ENCODE peak calls at places on chromosomes 4 and X, in nine cellular contexts. One of them, this sample, is unnamed.

GRCh38 chrX:52031371-52031770 is 37.6 kb downstream of the MAGED4B start:
- DNase-seq in CD4-positive, CD25-positive, alpha-beta regulatory T cell: no peak
- DNase-seq in prostate gland: no peak
- DNase-seq in breast epithelium: no peak
- DNase-seq in suprapubic skin: no peak
- DNase-seq in GM23248: no peak
- DNase-seq in brain microvascular endothelial cell: no peak
- DNase-seq in heart right ventricle: no peak
- DNase-seq in thoracic aorta: no peak
- DNase-seq in this sample: no peak

GRCh38 chrX:154409222-154409871 is at the start of gene DNASE1L1:
- DNase-seq in prostate gland: peak
- DNase-seq in breast epithelium: peak
- DNase-seq in thoracic aorta: peak
- DNase-seq in CD4-positive, CD25-positive, alpha-beta regulatory T cell: no peak
- DNase-seq in suprapubic skin: peak
- DNase-seq in brain microvascular endothelial cell: peak
- DNase-seq in GM23248: peak
- DNase-seq in heart right ventricle: peak
- DNase-seq in this sample: no peak

GRCh38 chrX:15906544-15906943 is 51.9 kb upstream of the AP1S2 start:
- DNase-seq in prostate gland: no peak
- DNase-seq in breast epithelium: no peak
- DNase-seq in heart right ventricle: no peak
- DNase-seq in brain microvascular endothelial cell: no peak
- DNase-seq in suprapubic skin: no peak
- DNase-seq in CD4-positive, CD25-positive, alpha-beta regulatory T cell: no peak
- DNase-seq in GM23248: no peak
- DNase-seq in thoracic aorta: no peak
- DNase-seq in this sample: no peak

GRCh38 chr4:41360214-41360910 is 103.6 kb downstream of the UCHL1 start:
- DNase-seq in suprapubic skin: peak
- DNase-seq in brain microvascular endothelial cell: no peak
- DNase-seq in prostate gland: peak
- DNase-seq in breast epithelium: peak
- DNase-seq in thoracic aorta: peak
- DNase-seq in GM23248: peak
- DNase-seq in heart right ventricle: peak
- DNase-seq in CD4-positive, CD25-positive, alpha-beta regulatory T cell: no peak
- DNase-seq in this sample: no peak

GRCh38 chrX:9899640-9900075 is 67.5 kb upstream of the CLDN34 start:
- DNase-seq in suprapubic skin: no peak
- DNase-seq in GM23248: peak
- DNase-seq in prostate gland: no peak
- DNase-seq in thoracic aorta: no peak
- DNase-seq in breast epithelium: no peak
- DNase-seq in CD4-positive, CD25-positive, alpha-beta regulatory T cell: no peak
- DNase-seq in brain microvascular endothelial cell: peak
- DNase-seq in heart right ventricle: no peak
- DNase-seq in this sample: no peak

GRCh38 chr4:152398060-152398459 is 137.8 kb downstream of the FBXW7 start:
- DNase-seq in brain microvascular endothelial cell: no peak
- DNase-seq in CD4-positive, CD25-positive, alpha-beta regulatory T cell: no peak
- DNase-seq in heart right ventricle: no peak
- DNase-seq in suprapubic skin: no peak
- DNase-seq in breast epithelium: no peak
- DNase-seq in thoracic aorta: no peak
- DNase-seq in GM23248: peak
- DNase-seq in prostate gland: no peak
- DNase-seq in this sample: no peak

GRCh38 chr4:147194107-147194506 is 248.4 kb upstream of the TTC29 start:
- DNase-seq in CD4-positive, CD25-positive, alpha-beta regulatory T cell: no peak
- DNase-seq in thoracic aorta: no peak
- DNase-seq in heart right ventricle: no peak
- DNase-seq in GM23248: no peak
- DNase-seq in suprapubic skin: no peak
- DNase-seq in prostate gland: no peak
- DNase-seq in brain microvascular endothelial cell: peak
- DNase-seq in breast epithelium: no peak
- DNase-seq in this sample: no peak

GRCh38 chr4:42396361-42397255 is 680 bp upstream of the SHISA3 start:
- DNase-seq in CD4-positive, CD25-positive, alpha-beta regulatory T cell: no peak
- DNase-seq in heart right ventricle: no peak
- DNase-seq in thoracic aorta: no peak
- DNase-seq in brain microvascular endothelial cell: no peak
- DNase-seq in breast epithelium: no peak
- DNase-seq in suprapubic skin: no peak
- DNase-seq in GM23248: peak
- DNase-seq in prostate gland: no peak
- DNase-seq in this sample: no peak

GRCh38 chr4:145487626-145488025 is 6.0 kb downstream of the SMAD1 start:
- DNase-seq in brain microvascular endothelial cell: no peak
- DNase-seq in thoracic aorta: no peak
- DNase-seq in GM23248: no peak
- DNase-seq in CD4-positive, CD25-positive, alpha-beta regulatory T cell: no peak
- DNase-seq in suprapubic skin: no peak
- DNase-seq in prostate gland: no peak
- DNase-seq in breast epithelium: no peak
- DNase-seq in heart right ventricle: no peak
- DNase-seq in this sample: no peak

DNA sequence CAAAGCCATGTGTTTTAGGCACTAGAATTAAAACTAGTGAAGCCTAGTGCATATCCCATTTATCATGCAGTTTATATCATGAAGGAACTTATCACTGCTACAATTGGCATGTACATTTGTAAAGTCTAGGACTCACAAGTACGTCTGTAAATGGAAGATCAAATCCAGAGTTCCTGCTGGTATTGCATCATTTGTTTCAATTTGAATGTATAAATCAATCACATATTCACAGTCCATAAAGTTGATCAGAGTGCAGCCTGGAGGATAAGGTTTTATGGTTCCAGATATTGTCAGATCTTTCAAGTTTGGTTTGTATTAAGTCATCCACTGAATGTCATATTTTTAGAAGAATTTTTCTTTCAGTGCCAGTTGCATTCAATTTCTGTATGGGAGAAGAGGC is 32.6 kb upstream of the PDE5A start:
- DNase-seq in thoracic aorta: no peak
- DNase-seq in suprapubic skin: no peak
- DNase-seq in CD4-positive, CD25-positive, alpha-beta regulatory T cell: no peak
- DNase-seq in brain microvascular endothelial cell: no peak
- DNase-seq in breast epithelium: no peak
- DNase-seq in prostate gland: no peak
- DNase-seq in GM23248: no peak
- DNase-seq in heart right ventricle: no peak
- DNase-seq in this sample: no peak
- H3K27ac ChIP-seq in thoracic aorta: no peak
- H3K27ac ChIP-seq in suprapubic skin: no peak
- H3K27ac ChIP-seq in CD4-positive, CD25-positive, alpha-beta regulatory T cell: no peak
- H3K27ac ChIP-seq in brain microvascular endothelial cell: no peak
- H3K27ac ChIP-seq in breast epithelium: no peak
- H3K27ac ChIP-seq in prostate gland: no peak
- H3K27ac ChIP-seq in GM23248: no peak
- H3K27ac ChIP-seq in heart right ventricle: no peak
- H3K27ac ChIP-seq in this sample: no peak

GRCh38 chr4:108624263-108625056 is 4.1 kb downstream of the RPL34 start:
- DNase-seq in heart right ventricle: no peak
- DNase-seq in GM23248: no peak
- DNase-seq in CD4-positive, CD25-positive, alpha-beta regulatory T cell: no peak
- DNase-seq in suprapubic skin: no peak
- DNase-seq in brain microvascular endothelial cell: no peak
- DNase-seq in thoracic aorta: no peak
- DNase-seq in prostate gland: no peak
- DNase-seq in breast epithelium: no peak
- DNase-seq in this sample: no peak
- H3K4me3 ChIP-seq in heart right ventricle: no peak
- H3K4me3 ChIP-seq in GM23248: peak
- H3K4me3 ChIP-seq in CD4-positive, CD25-positive, alpha-beta regulatory T cell: peak
- H3K4me3 ChIP-seq in suprapubic skin: no peak
- H3K4me3 ChIP-seq in brain microvascular endothelial cell: no peak
- H3K4me3 ChIP-seq in thoracic aorta: no peak
- H3K4me3 ChIP-seq in prostate gland: no peak
- H3K4me3 ChIP-seq in breast epithelium: no peak
- H3K4me3 ChIP-seq in this sample: no peak

GRCh38 chrX:1496076-1496475 is 40.9 kb downstream of the P2RY8 start:
- DNase-seq in brain microvascular endothelial cell: no peak
- DNase-seq in thoracic aorta: no peak
- DNase-seq in heart right ventricle: no peak
- DNase-seq in CD4-positive, CD25-positive, alpha-beta regulatory T cell: no peak
- DNase-seq in breast epithelium: no peak
- DNase-seq in suprapubic skin: no peak
- DNase-seq in GM23248: no peak
- DNase-seq in prostate gland: no peak
- DNase-seq in this sample: no peak
- H3K27ac ChIP-seq in brain microvascular endothelial cell: no peak
- H3K27ac ChIP-seq in thoracic aorta: no peak
- H3K27ac ChIP-seq in heart right ventricle: no peak
- H3K27ac ChIP-seq in CD4-positive, CD25-positive, alpha-beta regulatory T cell: no peak
- H3K27ac ChIP-seq in breast epithelium: no peak
- H3K27ac ChIP-seq in suprapubic skin: no peak
- H3K27ac ChIP-seq in GM23248: no peak
- H3K27ac ChIP-seq in prostate gland: no peak
- H3K27ac ChIP-seq in this sample: no peak

GRCh38 chr4:2172627-2173231 is 69.2 kb downstream of the HAUS3 start:
- DNase-seq in GM23248: no peak
- DNase-seq in thoracic aorta: no peak
- DNase-seq in suprapubic skin: no peak
- DNase-seq in brain microvascular endothelial cell: no peak
- DNase-seq in heart right ventricle: no peak
- DNase-seq in breast epithelium: no peak
- DNase-seq in CD4-positive, CD25-positive, alpha-beta regulatory T cell: no peak
- DNase-seq in prostate gland: no peak
- DNase-seq in this sample: no peak

GRCh38 chr4:2175990-2176698 is 65.8 kb downstream of the HAUS3 start:
- DNase-seq in CD4-positive, CD25-positive, alpha-beta regulatory T cell: no peak
- DNase-seq in thoracic aorta: no peak
- DNase-seq in prostate gland: no peak
- DNase-seq in suprapubic skin: no peak
- DNase-seq in heart right ventricle: no peak
- DNase-seq in breast epithelium: no peak
- DNase-seq in GM23248: no peak
- DNase-seq in brain microvascular endothelial cell: no peak
- DNase-seq in this sample: no peak

GRCh38 chr4:2174061-2174460 is 67.9 kb downstream of the HAUS3 start:
- DNase-seq in prostate gland: no peak
- DNase-seq in brain microvascular endothelial cell: no peak
- DNase-seq in CD4-positive, CD25-positive, alpha-beta regulatory T cell: no peak
- DNase-seq in breast epithelium: no peak
- DNase-seq in suprapubic skin: no peak
- DNase-seq in GM23248: no peak
- DNase-seq in thoracic aorta: no peak
- DNase-seq in heart right ventricle: no peak
- DNase-seq in this sample: no peak

GRCh38 chr4:2168469-2169319 is 73.2 kb downstream of the HAUS3 start:
- DNase-seq in suprapubic skin: no peak
- DNase-seq in thoracic aorta: no peak
- DNase-seq in CD4-positive, CD25-positive, alpha-beta regulatory T cell: no peak
- DNase-seq in brain microvascular endothelial cell: no peak
- DNase-seq in GM23248: no peak
- DNase-seq in heart right ventricle: no peak
- DNase-seq in breast epithelium: no peak
- DNase-seq in prostate gland: no peak
- DNase-seq in this sample: no peak

GRCh38 chr4:2172161-2172560 is 69.8 kb downstream of the HAUS3 start:
- DNase-seq in suprapubic skin: no peak
- DNase-seq in brain microvascular endothelial cell: no peak
- DNase-seq in thoracic aorta: no peak
- DNase-seq in breast epithelium: no peak
- DNase-seq in heart right ventricle: no peak
- DNase-seq in CD4-positive, CD25-positive, alpha-beta regulatory T cell: no peak
- DNase-seq in prostate gland: no peak
- DNase-seq in GM23248: no peak
- DNase-seq in this sample: no peak
- H3K4me3 ChIP-seq in suprapubic skin: no peak
- H3K4me3 ChIP-seq in brain microvascular endothelial cell: no peak
- H3K4me3 ChIP-seq in thoracic aorta: no peak
- H3K4me3 ChIP-seq in breast epithelium: no peak
- H3K4me3 ChIP-seq in heart right ventricle: no peak
- H3K4me3 ChIP-seq in CD4-positive, CD25-positive, alpha-beta regulatory T cell: peak
- H3K4me3 ChIP-seq in prostate gland: no peak
- H3K4me3 ChIP-seq in GM23248: no peak
- H3K4me3 ChIP-seq in this sample: no peak

GRCh38 chrX:5852941-5853340 is 375.7 kb downstream of the NLGN4X start:
- DNase-seq in GM23248: no peak
- DNase-seq in brain microvascular endothelial cell: no peak
- DNase-seq in breast epithelium: no peak
- DNase-seq in suprapubic skin: no peak
- DNase-seq in prostate gland: no peak
- DNase-seq in thoracic aorta: no peak
- DNase-seq in heart right ventricle: no peak
- DNase-seq in CD4-positive, CD25-positive, alpha-beta regulatory T cell: no peak
- DNase-seq in this sample: no peak
- H3K27ac ChIP-seq in GM23248: no peak
- H3K27ac ChIP-seq in brain microvascular endothelial cell: no peak
- H3K27ac ChIP-seq in breast epithelium: no peak
- H3K27ac ChIP-seq in suprapubic skin: no peak
- H3K27ac ChIP-seq in prostate gland: no peak
- H3K27ac ChIP-seq in thoracic aorta: no peak
- H3K27ac ChIP-seq in heart right ventricle: no peak
- H3K27ac ChIP-seq in CD4-positive, CD25-positive, alpha-beta regulatory T cell: no peak
- H3K27ac ChIP-seq in this sample: no peak

DNA sequence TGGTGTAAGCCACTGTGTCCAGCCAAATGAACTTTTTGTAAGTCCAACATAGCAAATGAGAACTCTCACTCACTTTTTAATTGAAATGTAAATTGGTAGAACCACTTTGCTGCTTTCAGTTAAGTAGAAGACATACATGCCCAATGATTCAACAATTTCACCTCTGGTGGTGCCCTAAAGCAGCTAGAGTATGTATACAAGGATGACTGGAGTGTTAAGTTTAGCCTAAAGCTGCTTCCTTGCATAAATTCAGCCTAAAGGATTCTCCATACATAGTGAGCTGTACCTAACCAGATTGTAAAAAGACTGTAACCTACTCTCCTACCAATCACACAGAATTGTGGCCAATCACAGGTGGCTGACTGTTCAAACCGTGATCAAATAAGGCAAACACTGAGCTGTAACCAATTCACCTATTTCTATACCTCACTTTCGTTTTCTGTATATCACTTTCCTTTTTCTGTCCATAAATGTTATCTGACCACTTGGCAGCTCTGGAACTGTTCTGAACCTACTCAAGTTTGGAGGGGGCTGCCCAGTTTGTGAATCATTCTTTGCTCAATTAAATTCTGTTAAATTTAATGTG is 39.9 kb downstream of the PDS5A start:
- DNase-seq in brain microvascular endothelial cell: no peak
- DNase-seq in GM23248: no peak
- DNase-seq in prostate gland: no peak
- DNase-seq in CD4-positive, CD25-positive, alpha-beta regulatory T cell: no peak
- DNase-seq in heart right ventricle: no peak
- DNase-seq in thoracic aorta: no peak
- DNase-seq in breast epithelium: no peak
- DNase-seq in suprapubic skin: no peak
- DNase-seq in this sample: no peak
- H3K4me3 ChIP-seq in brain microvascular endothelial cell: no peak
- H3K4me3 ChIP-seq in GM23248: no peak
- H3K4me3 ChIP-seq in prostate gland: no peak
- H3K4me3 ChIP-seq in CD4-positive, CD25-positive, alpha-beta regulatory T cell: no peak
- H3K4me3 ChIP-seq in heart right ventricle: no peak
- H3K4me3 ChIP-seq in thoracic aorta: no peak
- H3K4me3 ChIP-seq in breast epithelium: no peak
- H3K4me3 ChIP-seq in suprapubic skin: no peak
- H3K4me3 ChIP-seq in this sample: no peak